ENCODE peak calls at places on chromosomes 11 and 22, in four cellular contexts. U is C1 segment of cervical spinal cord; A is stimulated activated CD8-positive, alpha-beta memory T cell treated with anti-CD3 and anti-CD28 coated beads, Interleukin-7, amount 100 ng/mL, for 24 hours; J is GM04504. P is an unnamed sample.

GRCh38 chr11:11171285-11171684 is 181.8 kb downstream of the CSNK2A3 start:
- DNase-seq in U (no peak), A (no peak), J (no peak), P (no peak)

GRCh38 chr11:10459029-10459970 is 4.2 kb downstream of the AMPD3 start:
- DNase-seq in U (peak; percentile 58), A (no peak), J (no peak), P (no peak)

GRCh38 chr11:125346565-125347260 is 149.4 kb downstream of the FEZ1 start:
- DNase-seq in U (no peak), A (no peak), J (no peak), P (no peak)

GRCh38 chr11:69497221-69497787 is 15.8 kb downstream of the LINC01488 start:
- DNase-seq in U (peak; percentile 63), A (no peak), J (peak; percentile 95), P (peak; percentile 97)

GRCh38 chr11:116234989-116235567 is 537.7 kb downstream of the BUD13 start:
- DNase-seq in U (no peak), A (no peak), J (no peak), P (no peak)

GRCh38 chr11:19931141-19931767 is 218.6 kb downstream of the NAV2 start:
- DNase-seq in U (no peak), A (no peak), J (no peak), P (no peak)

GRCh38 chr22:36467946-36468345 is 13.5 kb downstream of the TXN2 start:
- DNase-seq in U (no peak), A (no peak), J (peak; percentile 87), P (peak; percentile 47)

GRCh38 chr11:45204761-45205160 is 58.3 kb downstream of the PRDM11 start:
- DNase-seq in U (no peak), A (no peak), J (no peak), P (no peak)

GRCh38 chr22:30279389-30279788 is 9.9 kb downstream of the CASTOR1 start:
- DNase-seq in U (peak; percentile 30), A (no peak), J (no peak), P (peak; percentile 50)

GRCh38 chr11:69819109-69819490 is at the start of gene FGF3:
- DNase-seq in U (no peak), A (no peak), J (no peak), P (no peak)

GRCh38 chr11:113991170-113991569 is 16.3 kb downstream of the HTR3A start:
- DNase-seq in U (no peak), A (no peak), J (peak; percentile 10), P (peak; percentile 24)

GRCh38 chr11:34866375-34866774 is 49.8 kb downstream of the APIP start:
- DNase-seq in U (no peak), A (no peak), J (peak; percentile 29), P (peak; percentile 36)

GRCh38 chr11:71247551-71248250 is 4.7 kb downstream of the SHANK2 start:
- DNase-seq in U (peak; percentile 55), A (no peak), J (no peak), P (no peak)

GRCh38 chr11:47033439-47033838 is 96.9 kb downstream of the CSTPP1 start:
- DNase-seq in U (no peak), A (no peak), J (peak; percentile 33), P (no peak)

GRCh38 chr22:35749808-35750207 is 32.1 kb downstream of the APOL5 start:
- DNase-seq in U (no peak), A (no peak), J (no peak), P (no peak)

GRCh38 chr11:78549624-78550409 is 24.8 kb downstream of the NARS2 start:
- DNase-seq in U (no peak), A (no peak), J (no peak), P (peak; percentile 85)

GRCh38 chr11:33263549-33263948 is 6.4 kb downstream of the HIPK3 start:
- DNase-seq in U (no peak), A (no peak), J (no peak), P (no peak)

GRCh38 chr22:19891350-19892248 is 36.9 kb upstream of the GNB1L start:
- DNase-seq in U (no peak), A (peak; percentile 72), J (peak; percentile 64), P (peak; percentile 92)

GRCh38 chr11:120601566-120601965 is 90.0 kb downstream of the GRIK4 start:
- DNase-seq in U (no peak), A (no peak), J (no peak), P (no peak)

GRCh38 chr11:73715551-73715950 is 45.3 kb downstream of the RAB6A start:
- DNase-seq in U (no peak), A (no peak), J (no peak), P (no peak)

GRCh38 chr11:10379022-10379421 is 74.1 kb downstream of the ADM start:
- DNase-seq in U (no peak), A (no peak), J (no peak), P (no peak)

GRCh38 chr22:26792522-26792921 is 135.1 kb downstream of the MIAT start:
- DNase-seq in U (no peak), A (no peak), J (no peak), P (no peak)

GRCh38 chr11:21289686-21290085 is 620.3 kb downstream of the NELL1 start:
- DNase-seq in U (no peak), A (no peak), J (no peak), P (no peak)

GRCh38 chr11:82261367-82261766 is 472.3 kb downstream of the FAM181B start:
- DNase-seq in U (no peak), A (no peak), J (no peak), P (no peak)

GRCh38 chr11:36451045-36451444 is 59.0 kb downstream of the TRAF6 start:
- DNase-seq in U (no peak), A (no peak), J (no peak), P (no peak)

GRCh38 chr11:114099392-114100178 is 40.1 kb downstream of the ZBTB16 start:
- DNase-seq in U (no peak), A (no peak), J (no peak), P (no peak)

GRCh38 chr11:61799665-61800284 is 7.1 kb downstream of the FEN1 start:
- DNase-seq in U (no peak), A (no peak), J (no peak), P (no peak)

GRCh38 chr22:48091060-48091650 is 1328.7 kb downstream of the TBC1D22A start:
- DNase-seq in U (no peak), A (no peak), J (no peak), P (no peak)

GRCh38 chr11:118002010-118002540 is 15.9 kb downstream of the IL10RA start:
- DNase-seq in U (no peak), A (no peak), J (no peak), P (no peak)

GRCh38 chr11:74949748-74950127 is 672 bp downstream of the SPCS2 start:
- DNase-seq in U (no peak), A (no peak), J (no peak), P (peak; percentile 78)

GRCh38 chr22:30001459-30001858 is 78.8 kb upstream of the HORMAD2 start:
- DNase-seq in U (no peak), A (no peak), J (no peak), P (no peak)

GRCh38 chr22:42202669-42203068 is 67.8 kb downstream of the TCF20 start:
- DNase-seq in U (no peak), A (no peak), J (no peak), P (no peak)

GRCh38 chr11:95931916-95932315 is 8.0 kb upstream of the MTMR2 start:
- DNase-seq in U (no peak), A (no peak), J (no peak), P (no peak)

GRCh38 chr11:3944198-3944597 is 88.7 kb downstream of the STIM1 start:
- DNase-seq in U (no peak), A (no peak), J (peak; percentile 40), P (no peak)

GRCh38 chr11:72568861-72569260 is 105.4 kb downstream of the PDE2A start:
- DNase-seq in U (no peak), A (no peak), J (peak; percentile 14), P (peak; percentile 74)

GRCh38 chr11:34405079-34405858 is 33.5 kb upstream of the CAT start:
- DNase-seq in U (no peak), A (no peak), J (no peak), P (peak; percentile 29)

GRCh38 chr11:11569936-11570491 is 51.8 kb downstream of the GALNT18 start:
- DNase-seq in U (no peak), A (no peak), J (no peak), P (no peak)